ENCODE peak calls at places on chromosomes 3 and 15, in seven cellular contexts. Z is heart left ventricle, R is heart right ventricle, Q is cardiac muscle cell, N is right atrium auricular region, E is ascending aorta, X is fibroblast of lung. F is an unnamed sample. For H3K4me1, the result is how much of the 10 kb centered on the place peaks cover.

GRCh38 chr3:81472600-81473362 is 288.7 kb downstream of the GBE1 start:
- DNase-seq in N (no peak), X (peak), E (no peak), Z (no peak), Q (no peak), R (no peak), F (no peak)

GRCh38 chr15:30990036-30990435 is 1.4 kb downstream of the MTMR10 start:
- DNase-seq in R (no peak), N (no peak), E (no peak), Q (no peak), X (no peak), Z (no peak), F (no peak)

GRCh38 chr3:142028174-142028833 is 121.0 kb downstream of the TFDP2 start:
- DNase-seq in Z (peak), N (no peak), E (no peak), X (peak), Q (peak), R (peak), F (peak)

GRCh38 chr3:188687389-188687788 is 484.4 kb upstream of the TPRG1 start:
- DNase-seq in E (no peak), Z (no peak), Q (peak), R (no peak), N (no peak), X (peak), F (no peak)

GRCh38 chr15:89893027-89893426 is 767 bp downstream of the AP3S2 start:
- DNase-seq in Q (no peak), E (no peak), X (no peak), R (no peak), N (no peak), Z (no peak), F (no peak)

GRCh38 chr3:4718179-4718736 is 225.1 kb downstream of the ITPR1 start:
- DNase-seq in E (no peak), Q (no peak), Z (no peak), X (no peak), N (no peak), R (no peak), F (no peak)

GRCh38 chr3:44337253-44337652 is 1.3 kb upstream of the TCAIM start:
- DNase-seq in R (no peak), Q (peak), N (no peak), X (no peak), Z (no peak), E (no peak), F (no peak)

GRCh38 chr15:28984421-28985375 is 98.9 kb downstream of the APBA2 start:
- DNase-seq in N (no peak), Q (peak), R (no peak), Z (no peak), X (peak), E (no peak), F (no peak)

GRCh38 chr3:112671930-112672715 is 31.2 kb upstream of the CCDC80 start:
- DNase-seq in Q (no peak), E (no peak), Z (no peak), N (no peak), R (no peak), X (peak), F (no peak)

GRCh38 chr3:112675349-112675748 is 34.4 kb upstream of the CCDC80 start:
- DNase-seq in E (no peak), N (no peak), R (no peak), Z (no peak), Q (no peak), X (no peak), F (no peak)

GRCh38 chr3:112667599-112667998 is 26.7 kb upstream of the CCDC80 start:
- DNase-seq in X (no peak), Z (no peak), E (no peak), N (no peak), Q (no peak), R (no peak), F (no peak)

GRCh38 chr3:112672716-112673506 is 32.0 kb upstream of the CCDC80 start:
- DNase-seq in Q (no peak), E (no peak), R (no peak), Z (no peak), N (no peak), X (no peak), F (no peak)

GRCh38 chr3:112670824-112671223 is 29.9 kb upstream of the CCDC80 start:
- DNase-seq in R (no peak), E (no peak), N (no peak), X (no peak), Q (no peak), Z (no peak), F (no peak)
- H3K4me3 ChIP-seq in R (no peak), E (no peak), N (no peak), X (no peak), Q (no peak), Z (no peak), F (no peak)

GRCh38 chr15:40845511-40846284 is 1.9 kb downstream of the SPINT1 start:
- DNase-seq in N (no peak), X (peak), R (no peak), Q (no peak), E (no peak), Z (no peak), F (no peak)
- H3K27ac ChIP-seq in N (no peak), X (no peak), R (no peak), Q (no peak), E (no peak), Z (no peak), F (no peak)

DNA sequence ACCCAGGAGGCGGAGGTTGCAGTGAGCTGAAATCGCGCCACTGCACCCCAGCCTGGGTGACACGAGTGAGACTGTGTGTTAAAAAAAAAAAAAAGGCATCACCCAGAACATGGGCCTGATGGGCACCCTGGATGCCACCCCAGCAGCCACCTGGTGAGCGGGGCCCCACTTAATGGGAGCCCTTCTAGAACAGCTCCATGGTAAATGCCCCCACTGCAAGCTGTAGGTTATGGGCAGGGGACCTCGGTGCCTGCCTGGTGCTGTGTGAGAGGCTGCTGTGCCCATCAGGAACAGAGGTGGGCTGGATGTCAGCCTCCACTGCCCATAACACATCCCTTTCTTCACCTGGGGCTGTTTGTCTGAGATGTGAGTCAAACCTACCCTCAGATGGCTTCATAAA is 156.2 kb upstream of the MEF2A start:
- DNase-seq in Q (no peak), R (no peak), N (peak), Z (no peak), E (no peak), X (no peak), F (no peak)
- H3K4me1 ChIP-seq in Q (under half), R (under half), N (under half), Z (under half), E (under half), X (under half), F (under half)

DNA sequence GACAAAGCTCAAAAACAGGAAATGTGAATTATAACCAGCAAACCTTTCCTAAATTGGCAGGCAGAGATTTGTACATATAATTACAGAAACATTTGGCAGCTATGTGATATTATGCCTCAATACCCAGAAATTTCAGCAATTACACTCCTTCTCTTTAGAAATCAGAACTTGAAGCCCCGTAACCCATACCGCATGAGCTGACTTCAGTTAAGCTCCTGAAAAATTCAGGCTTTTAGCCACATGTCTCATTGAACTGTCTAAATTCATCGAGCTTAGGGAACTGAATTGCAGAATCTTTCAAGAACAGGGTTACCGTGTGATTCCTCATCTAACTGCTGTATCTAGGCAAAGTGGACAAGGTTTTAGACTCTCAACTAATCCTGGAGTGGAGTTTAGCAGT is 332.9 kb downstream of the EPHA3 start:
- DNase-seq in R (no peak), E (no peak), X (no peak), Z (no peak), Q (no peak), N (no peak), F (no peak)
- H3K4me3 ChIP-seq in R (no peak), E (no peak), X (no peak), Z (no peak), Q (no peak), N (no peak), F (no peak)

GRCh38 chr15:39654308-39654707 is 73.4 kb downstream of the THBS1 start:
- DNase-seq in R (no peak), X (no peak), N (no peak), Q (no peak), E (no peak), Z (no peak), F (no peak)
- H3K27ac ChIP-seq in R (no peak), X (no peak), N (no peak), Q (no peak), E (no peak), Z (no peak), F (no peak)

GRCh38 chr3:71062920-71063767 is 520.4 kb downstream of the FOXP1 start:
- DNase-seq in R (no peak), X (peak), E (no peak), N (no peak), Q (no peak), Z (no peak), F (peak)

GRCh38 chr3:71064288-71064975 is 519.1 kb downstream of the FOXP1 start:
- DNase-seq in Z (no peak), R (peak), E (no peak), X (peak), Q (peak), N (no peak), F (peak)

GRCh38 chr3:71062037-71062919 is 521.2 kb downstream of the FOXP1 start:
- DNase-seq in R (no peak), Z (no peak), Q (no peak), N (no peak), E (no peak), X (peak), F (no peak)

GRCh38 chr3:71064976-71065763 is 518.4 kb downstream of the FOXP1 start:
- DNase-seq in R (peak), Z (peak), N (peak), X (peak), Q (peak), E (no peak), F (peak)

DNA sequence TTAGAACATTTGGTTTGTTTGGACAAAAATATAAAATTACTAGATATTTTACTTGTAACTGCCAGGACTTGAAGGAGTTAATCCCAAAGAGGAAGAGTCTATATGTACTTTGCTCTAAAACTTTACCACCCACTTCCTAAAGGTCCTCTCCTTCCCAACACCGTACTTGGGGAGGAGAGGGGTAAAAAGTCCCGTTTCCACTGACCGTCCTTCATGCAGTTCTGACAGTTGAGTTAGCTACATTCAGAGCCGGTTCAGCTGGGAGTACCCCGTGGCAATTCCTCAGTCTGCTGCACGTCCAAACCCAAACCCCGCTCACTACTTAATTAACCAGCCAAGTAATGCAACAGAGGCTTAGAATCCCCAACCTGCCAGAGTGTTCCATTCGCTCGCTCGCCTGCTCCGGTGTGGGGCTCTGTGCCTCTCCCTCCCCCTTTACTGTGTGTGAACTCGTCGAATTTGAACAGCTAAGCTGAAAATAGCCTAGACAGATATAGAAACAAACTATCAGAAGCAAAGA is 519.7 kb downstream of the FOXP1 start:
- DNase-seq in R (peak), N (no peak), Q (peak), X (peak), E (no peak), Z (peak), F (no peak)
- H3K4me1 ChIP-seq in R (half or more), N (half or more), Q (half or more), X (under half), E (under half), Z (half or more), F (half or more)

GRCh38 chr15:71677352-71677751 is 133.0 kb upstream of the NR2E3 start:
- DNase-seq in E (no peak), Q (no peak), R (no peak), Z (no peak), N (no peak), X (no peak), F (no peak)
- H3K4me3 ChIP-seq in E (peak), Q (no peak), R (no peak), Z (no peak), N (no peak), X (no peak), F (no peak)

GRCh38 chr3:114374433-114374832 is 80.6 kb downstream of the TIGIT start:
- DNase-seq in X (no peak), Q (no peak), Z (no peak), E (no peak), N (no peak), R (no peak), F (no peak)

GRCh38 chr3:114378760-114379159 is 84.9 kb downstream of the TIGIT start:
- DNase-seq in Q (no peak), Z (no peak), E (no peak), R (no peak), X (no peak), N (no peak), F (no peak)

GRCh38 chr3:114377426-114377825 is 83.6 kb downstream of the TIGIT start:
- DNase-seq in E (no peak), N (no peak), Q (no peak), R (no peak), Z (no peak), X (peak), F (no peak)

GRCh38 chr3:114376516-114376915 is 82.7 kb downstream of the TIGIT start:
- DNase-seq in Z (no peak), E (no peak), Q (no peak), X (peak), R (no peak), N (no peak), F (no peak)

GRCh38 chr3:114376091-114376490 is 82.3 kb downstream of the TIGIT start:
- DNase-seq in R (no peak), Z (no peak), E (no peak), X (peak), N (no peak), Q (no peak), F (no peak)
- H3K27ac ChIP-seq in R (peak), Z (peak), E (no peak), X (no peak), N (no peak), Q (no peak), F (no peak)

GRCh38 chr15:67114846-67115521 is 49.6 kb downstream of the SMAD3 start:
- DNase-seq in Q (no peak), E (no peak), N (no peak), R (no peak), Z (no peak), X (peak), F (no peak)
- H3K4me1 ChIP-seq in Q (under half), E (half or more), N (half or more), R (half or more), Z (half or more), X (half or more), F (half or more)

F was measured in naive thymus-derived CD4-positive, alpha-beta T cell.